ENCODE peak calls at places on chromosome 13, in eight cellular contexts. E is GM04503; N is activated CD4-positive, CD25-positive, alpha-beta regulatory T cell treated with anti-CD3 and anti-CD28 coated beads, Interleukin-2, amount 50 U/mL, for 72 hours; C is IMR-90; A is BE2C; V is T-helper 2 cell; M is HT1080; F is effector CD4-positive, alpha-beta T cell. Y is an unnamed sample.

GRCh38 chr13:78177306-78177705 is 258.7 kb upstream of the EDNRB start:
- DNase-seq in E (no peak), N (no peak), C (no peak), A (no peak), V (no peak), M (no peak), F (no peak), Y (no peak)

GRCh38 chr13:73325351-73326214 is 266.8 kb downstream of the KLF5 start:
- DNase-seq in E (no peak), N (no peak), C (peak; percentile 5), A (no peak), V (no peak), M (no peak), F (no peak), Y (no peak)

GRCh38 chr13:110607675-110608224 is 7.6 kb upstream of the NAXD start:
- DNase-seq in E (no peak), N (no peak), C (no peak), A (no peak), V (no peak), M (no peak), F (no peak), Y (no peak)

GRCh38 chr13:45781553-45782326 is 69.8 kb downstream of the SIAH3 start:
- DNase-seq in E (no peak), N (no peak), C (no peak), A (peak; percentile 97), V (no peak), M (peak; percentile 15), F (no peak), Y (no peak)

GRCh38 chr13:38954291-38954690 is 36.3 kb downstream of the STOML3 start:
- DNase-seq in E (no peak), N (no peak), C (no peak), A (no peak), V (no peak), M (peak; percentile 26), F (no peak), Y (no peak)

GRCh38 chr13:99636728-99637353 is 135.6 kb downstream of the TM9SF2 start:
- DNase-seq in E (no peak), N (no peak), C (no peak), A (no peak), V (no peak), M (no peak), F (no peak), Y (peak; percentile 33)

GRCh38 chr13:34176636-34177035 is 358.7 kb downstream of the RFC3 start:
- DNase-seq in E (no peak), N (no peak), C (no peak), A (no peak), V (no peak), M (no peak), F (no peak), Y (no peak)

GRCh38 chr13:51739403-51740112 is 64.4 kb downstream of the DHRS12 start:
- DNase-seq in E (peak; percentile 34), N (no peak), C (no peak), A (no peak), V (no peak), M (no peak), F (no peak), Y (no peak)

GRCh38 chr13:44869167-44869566 is 120.1 kb downstream of the NUFIP1 start:
- DNase-seq in E (no peak), N (no peak), C (no peak), A (no peak), V (no peak), M (no peak), F (no peak), Y (no peak)

GRCh38 chr13:22028831-22029230 is 358.0 kb downstream of the FGF9 start:
- DNase-seq in E (no peak), N (no peak), C (no peak), A (no peak), V (no peak), M (no peak), F (no peak), Y (no peak)

GRCh38 chr13:75836441-75836840 is 200.3 kb downstream of the LMO7 start:
- DNase-seq in E (no peak), N (no peak), C (no peak), A (no peak), V (no peak), M (no peak), F (no peak), Y (no peak)

GRCh38 chr13:73059460-73060250 is 850 bp downstream of the KLF5 start:
- DNase-seq in E (no peak), N (peak; percentile 42), C (peak; percentile 10), A (peak; percentile 61), V (peak; percentile 20), M (peak; percentile 50), F (peak; percentile 23), Y (no peak)

GRCh38 chr13:51645154-51645650 is 60.9 kb downstream of the WDFY2 start:
- DNase-seq in E (peak; percentile 69), N (no peak), C (peak; percentile 57), A (no peak), V (peak; percentile 78), M (peak; percentile 45), F (peak; percentile 21), Y (peak; percentile 30)

GRCh38 chr13:51761638-51762350 is 42.2 kb downstream of the DHRS12 start:
- DNase-seq in E (no peak), N (no peak), C (peak; percentile 59), A (no peak), V (no peak), M (no peak), F (no peak), Y (no peak)

GRCh38 chr13:105735269-105735668 is 800.2 kb downstream of the EFNB2 start:
- DNase-seq in E (no peak), N (no peak), C (no peak), A (peak; percentile 40), V (no peak), M (no peak), F (no peak), Y (no peak)

GRCh38 chr13:77084755-77085154 is 57.8 kb upstream of the FBXL3 start:
- DNase-seq in E (no peak), N (no peak), C (no peak), A (no peak), V (no peak), M (no peak), F (no peak), Y (no peak)

GRCh38 chr13:26619321-26619720 is 61.8 kb downstream of the WASF3 start:
- DNase-seq in E (peak; percentile 53), N (no peak), C (peak; percentile 91), A (no peak), V (no peak), M (peak; percentile 86), F (no peak), Y (no peak)

GRCh38 chr13:68190826-68191225 is 960.7 kb upstream of the PCDH9 start:
- DNase-seq in E (no peak), N (no peak), C (no peak), A (no peak), V (no peak), M (peak; percentile 87), F (no peak), Y (no peak)

GRCh38 chr13:66528903-66529576 is 701.1 kb downstream of the PCDH9 start:
- DNase-seq in E (no peak), N (no peak), C (no peak), A (no peak), V (no peak), M (no peak), F (no peak), Y (no peak)

GRCh38 chr13:99307648-99308339 is 595 bp upstream of the GPR183 start:
- DNase-seq in E (no peak), N (peak; percentile 61), C (peak; percentile 83), A (no peak), V (no peak), M (peak; percentile 82), F (peak; percentile 43), Y (no peak)

GRCh38 chr13:79307866-79308298 is 98.2 kb downstream of the RBM26 start:
- DNase-seq in E (no peak), N (no peak), C (peak; percentile 61), A (no peak), V (no peak), M (peak; percentile 9), F (no peak), Y (no peak)

GRCh38 chr13:44013666-44014291 is 134.1 kb downstream of the LACC1 start:
- DNase-seq in E (peak; percentile 33), N (no peak), C (peak; percentile 77), A (no peak), V (no peak), M (peak; percentile 80), F (no peak), Y (no peak)

GRCh38 chr13:71661921-71662320 is 205.1 kb downstream of the DACH1 start:
- DNase-seq in E (no peak), N (no peak), C (peak; percentile 41), A (no peak), V (no peak), M (peak; percentile 44), F (no peak), Y (no peak)

GRCh38 chr13:87527036-87527435 is 144.1 kb upstream of the SLITRK5 start:
- DNase-seq in E (no peak), N (no peak), C (no peak), A (no peak), V (no peak), M (no peak), F (no peak), Y (no peak)

GRCh38 chr13:106052200-106052767 is 483.2 kb downstream of the EFNB2 start:
- DNase-seq in E (no peak), N (no peak), C (peak; percentile 48), A (no peak), V (no peak), M (no peak), F (no peak), Y (no peak)

GRCh38 chr13:76683854-76684253 is 202.4 kb downstream of the KCTD12 start:
- DNase-seq in E (no peak), N (no peak), C (no peak), A (no peak), V (no peak), M (no peak), F (no peak), Y (no peak)

GRCh38 chr13:46184277-46184699 is 2.3 kb upstream of the LCP1 start:
- DNase-seq in E (no peak), N (peak; percentile 70), C (no peak), A (peak; percentile 35), V (peak; percentile 78), M (peak; percentile 71), F (peak; percentile 65), Y (peak; percentile 64)

GRCh38 chr13:19782049-19782726 is 557 bp downstream of the PSPC1 start:
- DNase-seq in E (peak; percentile 11), N (peak; percentile 69), C (peak; percentile 45), A (peak; percentile 41), V (peak; percentile 44), M (no peak), F (peak; percentile 41), Y (peak; percentile 73)

GRCh38 chr13:51549050-51549449 is 35.2 kb upstream of the WDFY2 start:
- DNase-seq in E (no peak), N (no peak), C (no peak), A (peak; percentile 17), V (no peak), M (peak; percentile 38), F (no peak), Y (peak; percentile 37)